ENCODE peak calls at places on chromosomes 6 and 20, in five cellular contexts. B is GM23248; S is CD8-positive, alpha-beta memory T cell; O is stomach; P is cardiac muscle cell. T is an unnamed sample.

GRCh38 chr6:110509617-110510231 is 33.3 kb upstream of the SLC22A16 start:
- DNase-seq in B (peak; percentile 71), S (no peak), O (peak; percentile 43), P (no peak), T (peak; percentile 97)

GRCh38 chr6:69116658-69117057 is 481.6 kb downstream of the ADGRB3 start:
- DNase-seq in B (no peak), S (no peak), O (no peak), P (no peak), T (no peak)

GRCh38 chr6:33858804-33859203 is 55.0 kb upstream of the MLN start:
- DNase-seq in B (no peak), S (no peak), O (no peak), P (no peak), T (no peak)

GRCh38 chr20:1637755-1638154 is 17.9 kb upstream of the SIRPB1 start:
- DNase-seq in B (no peak), S (no peak), O (no peak), P (no peak), T (no peak)

GRCh38 chr6:24899647-24900325 is 36.0 kb downstream of the RIPOR2 start:
- DNase-seq in B (no peak), S (no peak), O (no peak), P (no peak), T (no peak)

GRCh38 chr20:4867036-4867435 is 134.3 kb downstream of the SLC23A2 start:
- DNase-seq in B (no peak), S (no peak), O (peak; percentile 35), P (no peak), T (no peak)

GRCh38 chr6:27503436-27504030 is 30.6 kb upstream of the ZNF184 start:
- DNase-seq in B (peak; percentile 68), S (peak; percentile 65), O (peak; percentile 43), P (peak; percentile 36), T (peak; percentile 72)

GRCh38 chr20:31811796-31812728 is 7.1 kb upstream of the MYLK2 start:
- DNase-seq in B (peak; percentile 43), S (no peak), O (no peak), P (peak; percentile 72), T (peak; percentile 87)

GRCh38 chr6:8879334-8879733 is 444.0 kb upstream of the SLC35B3 start:
- DNase-seq in B (no peak), S (no peak), O (no peak), P (no peak), T (no peak)

GRCh38 chr6:73610444-73611275 is 43.1 kb downstream of the SLC17A5 start:
- DNase-seq in B (peak; percentile 71), S (no peak), O (no peak), P (peak; percentile 43), T (no peak)

GRCh38 chr6:82410151-82410621 is 46.6 kb downstream of the TPBG start:
- DNase-seq in B (peak; percentile 72), S (no peak), O (no peak), P (no peak), T (peak; percentile 84)

GRCh38 chr6:140105857-140106256 is 731.4 kb upstream of the CITED2 start:
- DNase-seq in B (peak; percentile 12), S (no peak), O (no peak), P (peak; percentile 21), T (peak; percentile 5)

GRCh38 chr6:38510205-38510604 is 129.5 kb downstream of the BTBD9 start:
- DNase-seq in B (peak; percentile 50), S (no peak), O (no peak), P (no peak), T (peak; percentile 50)

GRCh38 chr6:88232753-88233152 is 66.6 kb upstream of the CNR1 start:
- DNase-seq in B (no peak), S (no peak), O (no peak), P (no peak), T (no peak)

GRCh38 chr6:19035454-19035853 is 648.3 kb downstream of the RNF144B start:
- DNase-seq in B (no peak), S (no peak), O (no peak), P (no peak), T (no peak)

GRCh38 chr20:36666181-36666740 is 20.3 kb upstream of the SLA2 start:
- DNase-seq in B (peak; percentile 24), S (no peak), O (no peak), P (peak; percentile 14), T (peak; percentile 1)

GRCh38 chr20:57048027-57048869 is 218.2 kb downstream of the BMP7 start:
- DNase-seq in B (peak; percentile 68), S (no peak), O (no peak), P (peak; percentile 70), T (peak; percentile 42)

GRCh38 chr6:74745670-74746069 is 460.2 kb downstream of the COL12A1 start:
- DNase-seq in B (no peak), S (no peak), O (no peak), P (no peak), T (no peak)

GRCh38 chr6:153944197-153944596 is 94.8 kb upstream of the OPRM1 start:
- DNase-seq in B (no peak), S (no peak), O (no peak), P (no peak), T (no peak)

GRCh38 chr6:157770946-157771345 is 52.1 kb upstream of the SNX9 start:
- DNase-seq in B (peak; percentile 78), S (no peak), O (no peak), P (no peak), T (no peak)

GRCh38 chr20:62730481-62730880 is 21.8 kb downstream of the NTSR1 start:
- DNase-seq in B (no peak), S (no peak), O (no peak), P (no peak), T (no peak)

GRCh38 chr20:15220778-15221565 is 883.6 kb upstream of the FLRT3 start:
- DNase-seq in B (peak; percentile 50), S (no peak), O (no peak), P (no peak), T (peak; percentile 39)

GRCh38 chr6:148435386-148435785 is 92.7 kb downstream of the SASH1 start:
- DNase-seq in B (peak; percentile 41), S (no peak), O (no peak), P (no peak), T (no peak)

GRCh38 chr6:31718294-31718693 is 3.1 kb downstream of the LY6G6D start:
- DNase-seq in B (no peak), S (no peak), O (peak; percentile 64), P (no peak), T (no peak)

GRCh38 chr20:33865761-33866160 is 54.6 kb downstream of the CHMP4B start:
- DNase-seq in B (no peak), S (no peak), O (no peak), P (no peak), T (no peak)

GRCh38 chr20:39190666-39191570 is 228.8 kb downstream of the DHX35 start:
- DNase-seq in B (peak; percentile 88), S (no peak), O (no peak), P (no peak), T (peak; percentile 4)

GRCh38 chr20:39195495-39196129 is 233.5 kb downstream of the DHX35 start:
- DNase-seq in B (no peak), S (no peak), O (no peak), P (peak; percentile 43), T (no peak)
- H3K27ac ChIP-seq in B (no peak overlapping the region), S (no peak overlapping the region), O (no peak overlapping the region), P (no peak overlapping the region), T (no peak overlapping the region)

DNA sequence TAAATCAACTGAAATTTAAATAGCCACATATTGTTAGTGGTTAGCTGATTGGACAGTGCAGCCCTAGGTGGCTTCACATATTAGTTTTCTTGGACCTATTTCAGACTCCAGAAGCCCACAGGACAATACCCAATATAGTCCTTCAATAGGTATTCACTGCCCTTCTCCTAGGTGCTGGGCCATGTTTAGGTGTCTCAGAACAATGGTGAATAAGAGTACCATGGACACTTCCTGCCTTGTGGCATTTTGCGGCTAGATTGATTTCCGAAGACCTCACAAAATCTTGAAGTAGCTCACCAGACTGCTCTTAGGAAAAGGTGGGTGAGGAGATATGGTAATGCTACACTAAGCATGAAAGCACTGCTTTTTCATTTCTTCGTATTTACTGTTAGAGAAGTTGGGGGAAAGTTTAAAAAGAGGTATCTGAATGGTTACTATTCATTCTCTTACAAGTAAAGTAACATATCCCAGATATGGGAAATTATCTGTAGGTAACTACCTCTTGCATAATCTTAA is 199.3 kb downstream of the GJA10 start:
- DNase-seq in B (no peak), S (no peak), O (no peak), P (no peak), T (no peak)
- H3K27ac ChIP-seq in B (no peak overlapping the region), S (no peak overlapping the region), O (no peak overlapping the region), P (no peak overlapping the region), T (no peak overlapping the region)

GRCh38 chr6:136445063-136445462 is 105.2 kb downstream of the MAP7 start:
- DNase-seq in B (no peak), S (no peak), O (no peak), P (no peak), T (no peak)

GRCh38 chr6:136437246-136437645 is 113.0 kb downstream of the MAP7 start:
- DNase-seq in B (no peak), S (no peak), O (no peak), P (no peak), T (no peak)

GRCh38 chr6:136439514-136440186 is 110.6 kb downstream of the MAP7 start:
- DNase-seq in B (no peak), S (no peak), O (no peak), P (no peak), T (no peak)

GRCh38 chr6:136438445-136438844 is 111.8 kb downstream of the MAP7 start:
- DNase-seq in B (no peak), S (no peak), O (no peak), P (no peak), T (no peak)

DNA sequence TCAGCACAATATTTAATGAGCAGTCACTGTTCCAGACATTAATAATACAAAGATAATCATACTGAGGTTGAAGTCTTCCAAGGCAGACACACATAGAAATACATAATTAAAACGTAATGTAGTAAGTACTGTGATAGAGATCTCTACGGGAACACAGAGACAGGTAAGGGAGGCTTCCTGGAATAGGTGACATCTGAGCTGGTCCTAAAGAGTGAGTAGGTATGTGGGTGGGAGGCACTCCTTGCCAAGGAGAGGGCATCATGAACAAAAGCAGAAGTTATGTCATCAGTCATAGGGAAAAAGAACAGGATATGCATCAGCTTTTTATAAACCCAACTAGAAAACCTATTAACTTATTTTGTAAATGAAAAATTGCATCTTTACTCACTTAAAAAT is 110.0 kb downstream of the MAP7 start:
- DNase-seq in B (no peak), S (no peak), O (no peak), P (no peak), T (no peak)
- H3K27ac ChIP-seq in B (no peak overlapping the region), S (no peak overlapping the region), O (peak overlapping the region; percentile 81), P (no peak overlapping the region), T (no peak overlapping the region)

GRCh38 chr6:168937061-168937460 is 316.6 kb downstream of the THBS2 start:
- DNase-seq in B (peak; percentile 79), S (no peak), O (no peak), P (no peak), T (no peak)

GRCh38 chr6:168938546-168938945 is 315.1 kb downstream of the THBS2 start:
- DNase-seq in B (no peak), S (no peak), O (no peak), P (no peak), T (no peak)

GRCh38 chr6:168934856-168935627 is 318.6 kb downstream of the THBS2 start:
- DNase-seq in B (no peak), S (no peak), O (no peak), P (no peak), T (no peak)

GRCh38 chr6:168939041-168939440 is 314.6 kb downstream of the THBS2 start:
- DNase-seq in B (no peak), S (no peak), O (no peak), P (no peak), T (no peak)

DNA sequence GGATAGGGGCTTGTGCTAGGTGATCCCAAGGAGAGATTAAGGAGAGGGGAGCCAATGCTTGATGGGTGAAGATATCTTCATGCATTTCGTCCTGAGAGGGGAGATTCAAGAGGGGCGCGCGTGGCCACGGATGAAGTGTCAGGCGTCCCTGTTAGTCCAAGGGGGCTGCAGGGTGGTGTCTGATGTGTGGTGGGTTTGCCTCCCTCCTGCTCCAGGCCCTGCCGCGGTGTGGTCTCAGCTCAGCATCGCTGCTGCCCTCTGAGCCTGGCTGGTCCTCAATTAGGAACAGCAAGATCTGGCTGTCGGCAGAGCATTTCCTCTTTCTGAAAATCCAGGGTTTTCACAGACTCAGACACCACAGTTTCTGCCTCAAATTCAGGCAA is 318.0 kb downstream of the THBS2 start:
- DNase-seq in B (no peak), S (no peak), O (no peak), P (no peak), T (no peak)
- H3K27ac ChIP-seq in B (no peak overlapping the region), S (no peak overlapping the region), O (no peak overlapping the region), P (no peak overlapping the region), T (no peak overlapping the region)

T was measured in brain microvascular endothelial cell.